ENCODE peak calls at places on chromosomes 2 and 18, in seven cellular contexts. One of them, this sample, is unnamed.

GRCh38 chr2:118190365-118190916 is 102.2 kb downstream of the INSIG2 start:
- DNase-seq in stimulated activated CD4-positive, alpha-beta T cell treated with anti-CD3 and anti-CD28 coated beads, Interleukin-15, amount 100 ng/mL, for 24 hours: no peak
- DNase-seq in HTR-8/SVneo: no peak
- DNase-seq in renal cortical epithelial cell: no peak
- DNase-seq in T-helper 2 cell treated with Interferon-gamma antibody and Interleukin-4, amounts not matched to agents 5 μg/mL and 100 μg/mL, for 36 hours: no peak
- DNase-seq in A172: no peak
- DNase-seq in neural crest cell: no peak
- DNase-seq in this sample: no peak

GRCh38 chr2:127584516-127585033 is 49.1 kb downstream of the MYO7B start:
- DNase-seq in A172: no peak
- DNase-seq in stimulated activated CD4-positive, alpha-beta T cell treated with anti-CD3 and anti-CD28 coated beads, Interleukin-15, amount 100 ng/mL, for 24 hours: no peak
- DNase-seq in HTR-8/SVneo: no peak
- DNase-seq in T-helper 2 cell treated with Interferon-gamma antibody and Interleukin-4, amounts not matched to agents 5 μg/mL and 100 μg/mL, for 36 hours: no peak
- DNase-seq in renal cortical epithelial cell: no peak
- DNase-seq in neural crest cell: no peak
- DNase-seq in this sample: no peak

GRCh38 chr2:33213244-33213643 is 263.2 kb upstream of the RASGRP3 start:
- DNase-seq in T-helper 2 cell treated with Interferon-gamma antibody and Interleukin-4, amounts not matched to agents 5 μg/mL and 100 μg/mL, for 36 hours: no peak
- DNase-seq in neural crest cell: no peak
- DNase-seq in A172: no peak
- DNase-seq in renal cortical epithelial cell: no peak
- DNase-seq in HTR-8/SVneo: no peak
- DNase-seq in stimulated activated CD4-positive, alpha-beta T cell treated with anti-CD3 and anti-CD28 coated beads, Interleukin-15, amount 100 ng/mL, for 24 hours: no peak
- DNase-seq in this sample: no peak

GRCh38 chr2:187054501-187055319 is 205.7 kb upstream of the ZSWIM2 start:
- DNase-seq in stimulated activated CD4-positive, alpha-beta T cell treated with anti-CD3 and anti-CD28 coated beads, Interleukin-15, amount 100 ng/mL, for 24 hours: no peak
- DNase-seq in HTR-8/SVneo: no peak
- DNase-seq in neural crest cell: no peak
- DNase-seq in T-helper 2 cell treated with Interferon-gamma antibody and Interleukin-4, amounts not matched to agents 5 μg/mL and 100 μg/mL, for 36 hours: no peak
- DNase-seq in A172: no peak
- DNase-seq in renal cortical epithelial cell: no peak
- DNase-seq in this sample: no peak

GRCh38 chr2:44825702-44826101 is 115.8 kb upstream of the SIX3 start:
- DNase-seq in stimulated activated CD4-positive, alpha-beta T cell treated with anti-CD3 and anti-CD28 coated beads, Interleukin-15, amount 100 ng/mL, for 24 hours: no peak
- DNase-seq in neural crest cell: no peak
- DNase-seq in A172: no peak
- DNase-seq in T-helper 2 cell treated with Interferon-gamma antibody and Interleukin-4, amounts not matched to agents 5 μg/mL and 100 μg/mL, for 36 hours: no peak
- DNase-seq in renal cortical epithelial cell: peak
- DNase-seq in HTR-8/SVneo: no peak
- DNase-seq in this sample: no peak

GRCh38 chr2:164954954-164955701 is at the start of gene SLC38A11:
- DNase-seq in stimulated activated CD4-positive, alpha-beta T cell treated with anti-CD3 and anti-CD28 coated beads, Interleukin-15, amount 100 ng/mL, for 24 hours: no peak
- DNase-seq in neural crest cell: no peak
- DNase-seq in renal cortical epithelial cell: no peak
- DNase-seq in T-helper 2 cell treated with Interferon-gamma antibody and Interleukin-4, amounts not matched to agents 5 μg/mL and 100 μg/mL, for 36 hours: no peak
- DNase-seq in A172: no peak
- DNase-seq in HTR-8/SVneo: no peak
- DNase-seq in this sample: no peak

GRCh38 chr2:228181098-228182019 is at the start of gene SPHKAP:
- DNase-seq in HTR-8/SVneo: no peak
- DNase-seq in neural crest cell: peak
- DNase-seq in renal cortical epithelial cell: no peak
- DNase-seq in T-helper 2 cell treated with Interferon-gamma antibody and Interleukin-4, amounts not matched to agents 5 μg/mL and 100 μg/mL, for 36 hours: no peak
- DNase-seq in A172: no peak
- DNase-seq in stimulated activated CD4-positive, alpha-beta T cell treated with anti-CD3 and anti-CD28 coated beads, Interleukin-15, amount 100 ng/mL, for 24 hours: no peak
- DNase-seq in this sample: no peak

GRCh38 chr2:80496770-80497169 is 192.2 kb upstream of the LRRTM1 start:
- DNase-seq in stimulated activated CD4-positive, alpha-beta T cell treated with anti-CD3 and anti-CD28 coated beads, Interleukin-15, amount 100 ng/mL, for 24 hours: no peak
- DNase-seq in HTR-8/SVneo: peak
- DNase-seq in renal cortical epithelial cell: peak
- DNase-seq in neural crest cell: no peak
- DNase-seq in T-helper 2 cell treated with Interferon-gamma antibody and Interleukin-4, amounts not matched to agents 5 μg/mL and 100 μg/mL, for 36 hours: no peak
- DNase-seq in A172: peak
- DNase-seq in this sample: no peak

GRCh38 chr2:59112258-59112657 is 871.1 kb upstream of the FANCL start:
- DNase-seq in neural crest cell: no peak
- DNase-seq in renal cortical epithelial cell: no peak
- DNase-seq in A172: no peak
- DNase-seq in HTR-8/SVneo: no peak
- DNase-seq in T-helper 2 cell treated with Interferon-gamma antibody and Interleukin-4, amounts not matched to agents 5 μg/mL and 100 μg/mL, for 36 hours: no peak
- DNase-seq in stimulated activated CD4-positive, alpha-beta T cell treated with anti-CD3 and anti-CD28 coated beads, Interleukin-15, amount 100 ng/mL, for 24 hours: no peak
- DNase-seq in this sample: no peak

GRCh38 chr18:23155537-23155936 is 20.3 kb downstream of the CABLES1 start:
- DNase-seq in A172: no peak
- DNase-seq in neural crest cell: no peak
- DNase-seq in HTR-8/SVneo: no peak
- DNase-seq in renal cortical epithelial cell: peak
- DNase-seq in T-helper 2 cell treated with Interferon-gamma antibody and Interleukin-4, amounts not matched to agents 5 μg/mL and 100 μg/mL, for 36 hours: no peak
- DNase-seq in stimulated activated CD4-positive, alpha-beta T cell treated with anti-CD3 and anti-CD28 coated beads, Interleukin-15, amount 100 ng/mL, for 24 hours: no peak
- DNase-seq in this sample: no peak

GRCh38 chr2:23503097-23503496 is 118.1 kb downstream of the KLHL29 start:
- DNase-seq in stimulated activated CD4-positive, alpha-beta T cell treated with anti-CD3 and anti-CD28 coated beads, Interleukin-15, amount 100 ng/mL, for 24 hours: no peak
- DNase-seq in A172: no peak
- DNase-seq in HTR-8/SVneo: no peak
- DNase-seq in neural crest cell: peak
- DNase-seq in renal cortical epithelial cell: no peak
- DNase-seq in T-helper 2 cell treated with Interferon-gamma antibody and Interleukin-4, amounts not matched to agents 5 μg/mL and 100 μg/mL, for 36 hours: no peak
- DNase-seq in this sample: no peak

GRCh38 chr2:40658917-40659316 is 207.0 kb upstream of the SLC8A1 start:
- DNase-seq in stimulated activated CD4-positive, alpha-beta T cell treated with anti-CD3 and anti-CD28 coated beads, Interleukin-15, amount 100 ng/mL, for 24 hours: no peak
- DNase-seq in T-helper 2 cell treated with Interferon-gamma antibody and Interleukin-4, amounts not matched to agents 5 μg/mL and 100 μg/mL, for 36 hours: no peak
- DNase-seq in A172: peak
- DNase-seq in HTR-8/SVneo: peak
- DNase-seq in neural crest cell: no peak
- DNase-seq in renal cortical epithelial cell: peak
- DNase-seq in this sample: no peak

GRCh38 chr2:225932741-225933413 is 533.4 kb downstream of the NYAP2 start:
- DNase-seq in T-helper 2 cell treated with Interferon-gamma antibody and Interleukin-4, amounts not matched to agents 5 μg/mL and 100 μg/mL, for 36 hours: no peak
- DNase-seq in A172: no peak
- DNase-seq in HTR-8/SVneo: no peak
- DNase-seq in neural crest cell: no peak
- DNase-seq in stimulated activated CD4-positive, alpha-beta T cell treated with anti-CD3 and anti-CD28 coated beads, Interleukin-15, amount 100 ng/mL, for 24 hours: no peak
- DNase-seq in renal cortical epithelial cell: no peak
- DNase-seq in this sample: no peak

GRCh38 chr2:10370390-10370789 is 67.7 kb downstream of the HPCAL1 start:
- DNase-seq in T-helper 2 cell treated with Interferon-gamma antibody and Interleukin-4, amounts not matched to agents 5 μg/mL and 100 μg/mL, for 36 hours: no peak
- DNase-seq in HTR-8/SVneo: no peak
- DNase-seq in A172: no peak
- DNase-seq in stimulated activated CD4-positive, alpha-beta T cell treated with anti-CD3 and anti-CD28 coated beads, Interleukin-15, amount 100 ng/mL, for 24 hours: no peak
- DNase-seq in renal cortical epithelial cell: no peak
- DNase-seq in neural crest cell: no peak
- DNase-seq in this sample: no peak

GRCh38 chr2:159907914-159908313 is 109.9 kb upstream of the CD302 start:
- DNase-seq in renal cortical epithelial cell: no peak
- DNase-seq in HTR-8/SVneo: no peak
- DNase-seq in A172: no peak
- DNase-seq in T-helper 2 cell treated with Interferon-gamma antibody and Interleukin-4, amounts not matched to agents 5 μg/mL and 100 μg/mL, for 36 hours: no peak
- DNase-seq in neural crest cell: no peak
- DNase-seq in stimulated activated CD4-positive, alpha-beta T cell treated with anti-CD3 and anti-CD28 coated beads, Interleukin-15, amount 100 ng/mL, for 24 hours: no peak
- DNase-seq in this sample: no peak

GRCh38 chr2:232377841-232378734 is 463 bp upstream of the ALPP start:
- DNase-seq in A172: peak
- DNase-seq in renal cortical epithelial cell: no peak
- DNase-seq in neural crest cell: no peak
- DNase-seq in T-helper 2 cell treated with Interferon-gamma antibody and Interleukin-4, amounts not matched to agents 5 μg/mL and 100 μg/mL, for 36 hours: no peak
- DNase-seq in stimulated activated CD4-positive, alpha-beta T cell treated with anti-CD3 and anti-CD28 coated beads, Interleukin-15, amount 100 ng/mL, for 24 hours: no peak
- DNase-seq in HTR-8/SVneo: no peak
- DNase-seq in this sample: no peak

GRCh38 chr2:197786010-197786877 is 1.1 kb upstream of the BOLL start:
- DNase-seq in neural crest cell: peak
- DNase-seq in stimulated activated CD4-positive, alpha-beta T cell treated with anti-CD3 and anti-CD28 coated beads, Interleukin-15, amount 100 ng/mL, for 24 hours: peak
- DNase-seq in HTR-8/SVneo: no peak
- DNase-seq in T-helper 2 cell treated with Interferon-gamma antibody and Interleukin-4, amounts not matched to agents 5 μg/mL and 100 μg/mL, for 36 hours: peak
- DNase-seq in renal cortical epithelial cell: no peak
- DNase-seq in A172: no peak
- DNase-seq in this sample: peak

GRCh38 chr18:76368976-76369375 is 126.1 kb downstream of the ZNF516 start:
- DNase-seq in A172: no peak
- DNase-seq in T-helper 2 cell treated with Interferon-gamma antibody and Interleukin-4, amounts not matched to agents 5 μg/mL and 100 μg/mL, for 36 hours: no peak
- DNase-seq in HTR-8/SVneo: no peak
- DNase-seq in renal cortical epithelial cell: no peak
- DNase-seq in neural crest cell: no peak
- DNase-seq in stimulated activated CD4-positive, alpha-beta T cell treated with anti-CD3 and anti-CD28 coated beads, Interleukin-15, amount 100 ng/mL, for 24 hours: no peak
- DNase-seq in this sample: no peak

GRCh38 chr18:7946724-7947377 is 379.7 kb downstream of the PTPRM start:
- DNase-seq in stimulated activated CD4-positive, alpha-beta T cell treated with anti-CD3 and anti-CD28 coated beads, Interleukin-15, amount 100 ng/mL, for 24 hours: peak
- DNase-seq in neural crest cell: no peak
- DNase-seq in A172: peak
- DNase-seq in HTR-8/SVneo: peak
- DNase-seq in renal cortical epithelial cell: peak
- DNase-seq in T-helper 2 cell treated with Interferon-gamma antibody and Interleukin-4, amounts not matched to agents 5 μg/mL and 100 μg/mL, for 36 hours: no peak
- DNase-seq in this sample: no peak

GRCh38 chr18:73782405-73782804 is 365.2 kb downstream of the FBXO15 start:
- DNase-seq in stimulated activated CD4-positive, alpha-beta T cell treated with anti-CD3 and anti-CD28 coated beads, Interleukin-15, amount 100 ng/mL, for 24 hours: no peak
- DNase-seq in A172: no peak
- DNase-seq in neural crest cell: no peak
- DNase-seq in T-helper 2 cell treated with Interferon-gamma antibody and Interleukin-4, amounts not matched to agents 5 μg/mL and 100 μg/mL, for 36 hours: no peak
- DNase-seq in renal cortical epithelial cell: no peak
- DNase-seq in HTR-8/SVneo: no peak
- DNase-seq in this sample: no peak

GRCh38 chr18:61992923-61993322 is 100.1 kb upstream of the RNF152 start:
- DNase-seq in neural crest cell: no peak
- DNase-seq in A172: peak
- DNase-seq in T-helper 2 cell treated with Interferon-gamma antibody and Interleukin-4, amounts not matched to agents 5 μg/mL and 100 μg/mL, for 36 hours: no peak
- DNase-seq in HTR-8/SVneo: no peak
- DNase-seq in renal cortical epithelial cell: peak
- DNase-seq in stimulated activated CD4-positive, alpha-beta T cell treated with anti-CD3 and anti-CD28 coated beads, Interleukin-15, amount 100 ng/mL, for 24 hours: no peak
- DNase-seq in this sample: no peak